ENCODE peak calls at places on chromosomes 6 and 20, in four cellular contexts. R is epithelial cell of esophagus, Z is heart right ventricle, A is foreskin fibroblast. H is an unnamed sample.

GRCh38 chr20:46512943-46513844 is at the start of gene ZNF334:
- DNase-seq in Z (peak; percentile 60), A (peak; percentile 76), R (peak; percentile 60), H (no peak)

GRCh38 chr6:13615802-13616140 is 636 bp downstream of the NOL7 start:
- DNase-seq in A (peak; percentile 77), Z (peak; percentile 22), R (peak; percentile 46), H (no peak)

GRCh38 chr20:17417221-17417620 is 114.0 kb downstream of the BFSP1 start:
- DNase-seq in A (no peak), R (no peak), Z (no peak), H (no peak)

GRCh38 chr6:141607956-141608355 is 524.8 kb upstream of the GJE1 start:
- DNase-seq in R (no peak), Z (no peak), A (no peak), H (no peak)

GRCh38 chr6:36104836-36105235 is 25.5 kb upstream of the MAPK13 start:
- DNase-seq in Z (no peak), R (no peak), A (peak; percentile 84), H (no peak)

GRCh38 chr20:40689100-40689942 is at the start of gene MAFB:
- DNase-seq in R (peak; percentile 94), A (peak; percentile 94), Z (peak; percentile 91), H (peak; percentile 25)

GRCh38 chr20:63159826-63160640 is 55.9 kb downstream of the YTHDF1 start:
- DNase-seq in Z (no peak), R (no peak), A (no peak), H (no peak)

GRCh38 chr6:46985943-46986342 is 56.2 kb downstream of the ADGRF1 start:
- DNase-seq in R (peak; percentile 55), A (peak; percentile 56), Z (no peak), H (no peak)

GRCh38 chr20:13554076-13554475 is 84.7 kb downstream of the TASP1 start:
- DNase-seq in R (no peak), A (no peak), Z (no peak), H (no peak)

GRCh38 chr6:50913105-50913770 is 94.6 kb downstream of the TFAP2B start:
- DNase-seq in Z (no peak), A (no peak), R (no peak), H (no peak)

GRCh38 chr20:4740774-4741431 is 19.2 kb downstream of the PRND start:
- DNase-seq in R (peak; percentile 44), Z (peak; percentile 34), A (peak; percentile 61), H (no peak)

GRCh38 chr6:5697508-5697907 is 309.2 kb downstream of the NRN1 start:
- DNase-seq in R (peak; percentile 58), A (no peak), Z (no peak), H (no peak)

GRCh38 chr20:37095108-37095608 is 639 bp downstream of the RBL1 start:
- DNase-seq in Z (no peak), R (no peak), A (peak; percentile 46), H (no peak)

GRCh38 chr20:59253779-59254319 is 46.6 kb upstream of the EDN3 start:
- DNase-seq in R (no peak), A (no peak), Z (no peak), H (no peak)

GRCh38 chr20:44020406-44021148 is 105.9 kb downstream of the TOX2 start:
- DNase-seq in R (no peak), A (no peak), Z (no peak), H (no peak)

GRCh38 chr20:42986143-42986773 is 203.4 kb downstream of the PTPRT start:
- DNase-seq in Z (no peak), R (no peak), A (no peak), H (no peak)

GRCh38 chr20:42979720-42980119 is 210.0 kb downstream of the PTPRT start:
- DNase-seq in Z (no peak), A (no peak), R (no peak), H (no peak)

GRCh38 chr20:42981258-42981657 is 208.4 kb downstream of the PTPRT start:
- DNase-seq in R (no peak), Z (no peak), A (no peak), H (no peak)

GRCh38 chr20:42987376-42988114 is 202.2 kb downstream of the PTPRT start:
- DNase-seq in Z (no peak), R (no peak), A (no peak), H (no peak)

GRCh38 chr20:42985628-42986027 is 204.1 kb downstream of the PTPRT start:
- DNase-seq in Z (no peak), R (no peak), A (no peak), H (no peak)
- TF ChIP-seq CTCF in Z (no peak), R (no peak), A (no peak), H (no peak)

GRCh38 chr6:113855500-113856010 is 1.6 kb upstream of the MARCKS start:
- DNase-seq in R (peak; percentile 27), Z (no peak), A (peak; percentile 52), H (no peak)

GRCh38 chr6:113853252-113853651 is 3.9 kb upstream of the MARCKS start:
- DNase-seq in R (no peak), Z (no peak), A (no peak), H (no peak)

GRCh38 chr6:113856011-113856551 is 1.1 kb upstream of the MARCKS start:
- DNase-seq in Z (peak; percentile 9), A (peak; percentile 72), R (peak; percentile 57), H (no peak)

GRCh38 chr6:113856571-113857564 is at the start of gene MARCKS:
- DNase-seq in R (peak; percentile 94), Z (peak; percentile 82), A (peak; percentile 98), H (peak; percentile 75)

DNA sequence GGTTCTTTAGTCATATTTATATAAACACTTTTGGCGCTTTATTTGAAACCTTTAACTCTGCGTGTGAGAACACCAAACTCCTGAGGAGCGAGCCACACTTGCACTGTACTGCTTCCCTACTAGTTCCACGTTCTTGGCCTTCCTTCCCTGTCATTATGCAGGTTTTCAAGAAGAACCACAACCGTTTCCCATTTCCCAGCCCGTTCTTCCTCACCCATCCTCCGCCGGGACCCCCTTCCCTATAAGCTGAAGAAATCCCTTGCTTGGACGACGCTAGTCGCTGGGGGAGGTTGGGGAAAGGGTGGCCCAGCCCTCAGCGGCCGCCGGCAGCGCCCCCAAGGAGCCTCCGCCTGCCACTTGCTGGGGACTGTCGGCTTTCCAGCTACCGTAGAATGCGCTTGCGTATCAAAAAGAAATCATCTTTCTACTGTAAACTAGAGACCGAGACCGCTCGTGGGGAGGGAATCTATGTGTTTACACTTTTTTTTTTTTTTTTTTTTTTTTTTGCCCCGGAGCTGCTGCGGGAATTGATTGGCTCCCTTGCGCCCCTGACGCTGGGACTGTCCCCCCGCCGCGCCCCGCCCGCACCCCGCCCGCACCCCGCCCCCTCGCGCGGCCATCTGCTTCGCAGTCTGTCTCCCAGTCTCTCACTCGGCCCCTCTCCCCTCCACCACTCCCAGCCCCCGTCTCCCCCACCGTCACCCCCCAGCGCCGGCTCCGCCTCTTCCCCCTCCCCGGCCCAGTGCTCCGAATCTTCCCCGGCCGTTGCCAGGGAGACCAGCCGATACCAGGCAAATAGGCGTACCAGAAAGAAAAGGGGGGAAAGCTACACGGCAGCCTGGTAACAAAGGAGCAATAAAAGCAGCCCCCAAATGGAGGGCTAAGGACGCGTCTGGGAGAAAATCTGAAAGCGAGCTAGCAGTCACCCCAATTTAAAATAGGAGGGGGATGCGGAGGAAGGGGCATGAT is 2.3 kb upstream of the MARCKS start:
- DNase-seq in A (peak; percentile 88), R (peak; percentile 59), Z (peak; percentile 82), H (peak; percentile 72)
- H3K4me3 ChIP-seq in A (peak overlapping the region; percentile 100), R (peak overlapping the region; percentile 94), Z (peak overlapping the region; percentile 79), H (peak overlapping the region; percentile 58)

GRCh38 chr6:99613398-99613704 is 6.7 kb downstream of the PRDM13 start:
- DNase-seq in A (peak; percentile 66), R (peak; percentile 38), Z (no peak), H (no peak)
- TF ChIP-seq CTCF in A (no peak), R (no peak), Z (peak; percentile 61), H (peak; percentile 40)

DNA sequence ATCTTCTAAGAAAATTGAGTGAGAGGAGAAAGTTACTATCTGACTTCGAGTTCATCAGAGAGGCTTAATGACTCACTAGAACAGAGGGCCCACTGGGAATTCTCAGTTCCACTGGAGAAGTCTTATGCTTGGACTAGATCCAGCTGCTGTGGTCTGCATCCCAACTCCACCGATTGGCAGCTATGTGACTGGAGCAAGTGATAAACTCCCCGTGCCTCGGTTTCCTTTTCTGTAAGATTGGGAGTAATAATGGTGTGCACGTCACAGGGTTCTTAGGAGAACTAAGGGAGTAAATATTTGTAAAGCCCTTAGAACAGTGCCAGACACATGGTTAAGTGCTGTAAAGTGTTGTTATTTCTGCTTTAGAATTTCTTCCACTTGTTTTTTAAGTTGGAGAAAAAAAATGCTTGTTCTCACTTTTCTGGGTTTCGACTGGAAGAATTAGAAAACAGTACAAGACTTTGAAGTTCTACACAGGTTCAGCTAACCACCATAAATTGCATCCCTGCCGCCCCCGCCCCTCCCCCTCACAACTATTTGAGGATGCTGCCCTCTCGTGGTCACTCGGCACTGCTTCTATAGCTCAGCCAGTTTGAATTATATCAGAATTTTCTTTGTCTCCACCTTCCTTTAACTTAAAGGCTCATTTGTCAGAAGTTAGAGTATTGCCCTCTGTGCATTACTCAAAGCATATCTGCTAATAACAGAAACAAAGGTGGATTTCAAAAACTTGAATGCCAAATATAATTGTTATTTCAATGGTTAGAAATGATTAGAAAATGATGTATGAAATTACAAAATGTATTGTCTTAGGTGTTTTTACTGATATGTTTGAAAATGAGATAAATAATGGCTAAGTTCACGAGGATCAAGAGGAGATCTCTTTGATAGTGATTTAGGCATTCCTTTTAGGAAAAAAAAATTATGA is 95.0 kb upstream of the IFNGR1 start:
- DNase-seq in Z (peak; percentile 74), R (peak; percentile 70), A (peak; percentile 88), H (peak; percentile 14)
- H3K4me3 ChIP-seq in Z (no peak overlapping the region), R (no peak overlapping the region), A (peak overlapping the region; percentile 21), H (no peak overlapping the region)

GRCh38 chr6:44868335-44868668 is 459.8 kb upstream of the RUNX2 start:
- DNase-seq in R (no peak), A (no peak), Z (no peak), H (no peak)
- TF ChIP-seq CTCF in R (no peak), A (no peak), Z (no peak), H (no peak)

GRCh38 chr20:845226-845868 is 11.8 kb downstream of the FAM110A start:
- DNase-seq in A (no peak), Z (no peak), R (no peak), H (no peak)

GRCh38 chr20:845967-846893 is 12.7 kb downstream of the FAM110A start:
- DNase-seq in R (no peak), Z (no peak), A (no peak), H (no peak)

GRCh38 chr20:843908-844307 is 10.4 kb downstream of the FAM110A start:
- DNase-seq in A (no peak), R (peak; percentile 77), Z (no peak), H (no peak)

GRCh38 chr20:842547-842940 is 9.0 kb downstream of the FAM110A start:
- DNase-seq in R (no peak), Z (no peak), A (no peak), H (no peak)

DNA sequence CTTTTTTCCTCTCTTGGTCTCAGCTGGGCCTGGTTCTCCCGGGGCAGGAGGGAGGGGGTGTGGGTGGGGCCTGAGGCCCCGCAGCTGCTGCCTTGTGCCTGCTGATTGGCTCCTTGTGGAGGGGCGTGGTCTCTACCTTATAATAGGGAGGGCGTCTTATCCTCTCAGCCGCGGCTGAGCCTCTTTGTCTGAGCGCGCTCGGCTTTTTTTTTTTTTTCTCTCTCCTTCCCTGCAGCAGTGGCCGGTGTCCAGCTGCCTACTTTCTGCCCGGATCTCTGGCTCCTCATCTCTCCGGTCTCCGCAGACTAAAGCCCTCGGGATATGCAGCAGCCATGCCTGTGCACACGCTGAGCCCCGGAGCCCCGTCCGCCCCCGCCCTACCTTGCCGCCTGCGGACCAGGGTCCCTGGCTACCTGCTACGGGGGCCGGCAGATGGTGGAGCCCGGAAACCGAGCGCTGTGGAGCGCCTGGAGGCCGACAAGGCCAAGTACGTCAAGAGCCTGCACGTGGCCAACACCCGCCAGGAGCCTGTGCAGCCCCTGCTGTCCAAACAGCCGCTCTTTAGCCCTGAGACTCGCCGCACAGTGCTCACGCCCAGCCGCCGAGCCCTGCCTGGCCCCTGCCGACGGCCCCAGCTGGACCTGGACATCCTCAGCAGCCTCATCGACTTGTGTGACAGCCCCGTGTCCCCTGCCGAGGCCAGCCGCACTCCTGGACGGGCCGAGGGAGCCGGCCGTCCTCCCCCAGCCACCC is 11.1 kb downstream of the FAM110A start:
- DNase-seq in A (peak; percentile 96), R (peak; percentile 93), Z (peak; percentile 95), H (no peak)
- H3K4me3 ChIP-seq in A (peak overlapping the region; percentile 49), R (peak overlapping the region; percentile 25), Z (peak overlapping the region; percentile 41), H (peak overlapping the region; percentile 28)